ENCODE peak calls at places on chromosome 12, in seven cellular contexts. U, P, T, A, D, B and H are unnamed samples.

GRCh38 chr12:24840046-24840800 is 108.7 kb downstream of the BCAT1 start:
- DNase-seq in U (no peak), P (no peak), T (no peak), A (no peak), D (no peak), B (no peak), H (no peak)

GRCh38 chr12:121536929-121537813 is 43.7 kb downstream of the KDM2B start:
- DNase-seq in U (peak; percentile 93), P (peak; percentile 74), T (peak; percentile 11), A (peak; percentile 84), D (peak; percentile 55), B (peak; percentile 22), H (peak; percentile 82)

GRCh38 chr12:58915634-58916033 is 4.7 kb downstream of the LRIG3 start:
- DNase-seq in U (peak; percentile 34), P (peak; percentile 76), T (no peak), A (no peak), D (no peak), B (no peak), H (no peak)

GRCh38 chr12:101299931-101300330 is 20.0 kb downstream of the UTP20 start:
- DNase-seq in U (no peak), P (no peak), T (no peak), A (no peak), D (no peak), B (no peak), H (no peak)

GRCh38 chr12:76346236-76346635 is 2.0 kb downstream of the BBS10 start:
- DNase-seq in U (no peak), P (no peak), T (no peak), A (no peak), D (no peak), B (no peak), H (no peak)

GRCh38 chr12:12996235-12996634 is 3.8 kb downstream of the HEBP1 start:
- DNase-seq in U (no peak), P (no peak), T (no peak), A (no peak), D (no peak), B (no peak), H (no peak)

GRCh38 chr12:80269953-80270552 is 170.7 kb downstream of the OTOGL start:
- DNase-seq in U (peak; percentile 12), P (peak; percentile 69), T (peak; percentile 27), A (no peak), D (no peak), B (no peak), H (no peak)

GRCh38 chr12:24909667-24910066 is 39.2 kb downstream of the BCAT1 start:
- DNase-seq in U (peak; percentile 20), P (peak; percentile 86), T (peak; percentile 83), A (no peak), D (no peak), B (no peak), H (no peak)

GRCh38 chr12:56749364-56749763 is 2.8 kb downstream of the PRIM1 start:
- DNase-seq in U (no peak), P (no peak), T (no peak), A (no peak), D (no peak), B (no peak), H (no peak)